ENCODE peak calls at places on chromosome 16, in four cellular contexts. One of them, this sample, is unnamed.
A peak's percentile ranks its signal among the peaks of the same experiment; 100 is the strongest.

GRCh38 chr16:19810817-19811731 is 73.6 kb downstream of the GPRC5B start:
- DNase-seq in HCT116: no peak
- DNase-seq in A549: peak; percentile 79
- DNase-seq in endothelial cell of umbilical vein: peak; percentile 69
- DNase-seq in this sample: no peak

GRCh38 chr16:21656795-21657768 is 4.7 kb upstream of the IGSF6 start:
- DNase-seq in HCT116: peak; percentile 6
- DNase-seq in A549: peak; percentile 74
- DNase-seq in endothelial cell of umbilical vein: peak; percentile 63
- DNase-seq in this sample: peak; percentile 68

GRCh38 chr16:83441523-83441922 is 366.3 kb upstream of the HSBP1 start:
- DNase-seq in HCT116: no peak
- DNase-seq in A549: no peak
- DNase-seq in endothelial cell of umbilical vein: peak; percentile 22
- DNase-seq in this sample: no peak

GRCh38 chr16:82638095-82638798 is 11.5 kb downstream of the CDH13 start:
- DNase-seq in HCT116: no peak
- DNase-seq in A549: no peak
- DNase-seq in endothelial cell of umbilical vein: peak; percentile 93
- DNase-seq in this sample: no peak

GRCh38 chr16:9791566-9791965 is 390.7 kb downstream of the GRIN2A start:
- DNase-seq in HCT116: no peak
- DNase-seq in A549: no peak
- DNase-seq in endothelial cell of umbilical vein: no peak
- DNase-seq in this sample: no peak

GRCh38 chr16:83561876-83562275 is 245.9 kb upstream of the HSBP1 start:
- DNase-seq in HCT116: no peak
- DNase-seq in A549: no peak
- DNase-seq in endothelial cell of umbilical vein: peak; percentile 6
- DNase-seq in this sample: peak; percentile 37

GRCh38 chr16:55815320-55815719 is 17.6 kb downstream of the CES1 start:
- DNase-seq in HCT116: no peak
- DNase-seq in A549: no peak
- DNase-seq in endothelial cell of umbilical vein: no peak
- DNase-seq in this sample: no peak

GRCh38 chr16:17404903-17405691 is 65.7 kb downstream of the XYLT1 start:
- DNase-seq in HCT116: no peak
- DNase-seq in A549: no peak
- DNase-seq in endothelial cell of umbilical vein: no peak
- DNase-seq in this sample: peak; percentile 71

GRCh38 chr16:65201446-65202010 is 79.7 kb upstream of the CDH11 start:
- DNase-seq in HCT116: no peak
- DNase-seq in A549: no peak
- DNase-seq in endothelial cell of umbilical vein: no peak
- DNase-seq in this sample: no peak

GRCh38 chr16:66223176-66223780 is 143.2 kb upstream of the CDH5 start:
- DNase-seq in HCT116: no peak
- DNase-seq in A549: no peak
- DNase-seq in endothelial cell of umbilical vein: no peak
- DNase-seq in this sample: peak; percentile 73

GRCh38 chr16:89860747-89861304 is 12.6 kb upstream of the TCF25 start:
- DNase-seq in HCT116: peak; percentile 51
- DNase-seq in A549: peak; percentile 91
- DNase-seq in endothelial cell of umbilical vein: peak; percentile 57
- DNase-seq in this sample: peak; percentile 68

GRCh38 chr16:82899731-82900454 is 273.1 kb downstream of the CDH13 start:
- DNase-seq in HCT116: no peak
- DNase-seq in A549: no peak
- DNase-seq in endothelial cell of umbilical vein: no peak
- DNase-seq in this sample: no peak

GRCh38 chr16:20637247-20637646 is 60.2 kb downstream of the ACSM1 start:
- DNase-seq in HCT116: no peak
- DNase-seq in A549: no peak
- DNase-seq in endothelial cell of umbilical vein: no peak
- DNase-seq in this sample: no peak

GRCh38 chr16:20799599-20799998 is 6.7 kb downstream of the ERI2 start:
- DNase-seq in HCT116: peak; percentile 6
- DNase-seq in A549: no peak
- DNase-seq in endothelial cell of umbilical vein: peak; percentile 46
- DNase-seq in this sample: peak; percentile 23

GRCh38 chr16:28876973-28877641 is 1.2 kb upstream of the ATP2A1 start:
- DNase-seq in HCT116: no peak
- DNase-seq in A549: no peak
- DNase-seq in endothelial cell of umbilical vein: no peak
- DNase-seq in this sample: peak; percentile 79

GRCh38 chr16:3235856-3236669 is 1.1 kb upstream of the ZNF200 start:
- DNase-seq in HCT116: no peak
- DNase-seq in A549: no peak
- DNase-seq in endothelial cell of umbilical vein: no peak
- DNase-seq in this sample: peak; percentile 34

GRCh38 chr16:84833542-84834402 is 14.0 kb downstream of the CRISPLD2 start:
- DNase-seq in HCT116: no peak
- DNase-seq in A549: no peak
- DNase-seq in endothelial cell of umbilical vein: no peak
- DNase-seq in this sample: no peak

GRCh38 chr16:12669908-12670307 is 133.8 kb downstream of the CPPED1 start:
- DNase-seq in HCT116: no peak
- DNase-seq in A549: no peak
- DNase-seq in endothelial cell of umbilical vein: no peak
- DNase-seq in this sample: no peak

GRCh38 chr16:12667909-12668308 is 135.8 kb downstream of the CPPED1 start:
- DNase-seq in HCT116: no peak
- DNase-seq in A549: no peak
- DNase-seq in endothelial cell of umbilical vein: no peak
- DNase-seq in this sample: no peak

GRCh38 chr16:12659871-12660270 is 143.8 kb downstream of the CPPED1 start:
- DNase-seq in HCT116: no peak
- DNase-seq in A549: no peak
- DNase-seq in endothelial cell of umbilical vein: no peak
- DNase-seq in this sample: no peak

GRCh38 chr16:12661656-12662172 is 142.0 kb downstream of the CPPED1 start:
- DNase-seq in HCT116: peak; percentile 6
- DNase-seq in A549: no peak
- DNase-seq in endothelial cell of umbilical vein: peak; percentile 65
- DNase-seq in this sample: peak; percentile 58

GRCh38 chr16:12664334-12664733 is 139.4 kb downstream of the CPPED1 start:
- DNase-seq in HCT116: no peak
- DNase-seq in A549: no peak
- DNase-seq in endothelial cell of umbilical vein: no peak
- DNase-seq in this sample: no peak
- TF ChIP-seq POLR2A in HCT116: no peak
- TF ChIP-seq POLR2A in A549: no peak
- TF ChIP-seq POLR2A in endothelial cell of umbilical vein: no peak
- TF ChIP-seq POLR2A in this sample: no peak

GRCh38 chr16:86978445-86979030 is 338.7 kb downstream of the C16orf95 start:
- DNase-seq in HCT116: no peak
- DNase-seq in A549: no peak
- DNase-seq in endothelial cell of umbilical vein: no peak
- DNase-seq in this sample: peak; percentile 92

GRCh38 chr16:86979061-86979460 is 338.1 kb downstream of the C16orf95 start:
- DNase-seq in HCT116: no peak
- DNase-seq in A549: no peak
- DNase-seq in endothelial cell of umbilical vein: no peak
- DNase-seq in this sample: no peak

GRCh38 chr16:86979984-86980553 is 337.1 kb downstream of the C16orf95 start:
- DNase-seq in HCT116: no peak
- DNase-seq in A549: no peak
- DNase-seq in endothelial cell of umbilical vein: no peak
- DNase-seq in this sample: no peak

GRCh38 chr16:86982347-86982596 is 334.9 kb downstream of the C16orf95 start:
- DNase-seq in HCT116: no peak
- DNase-seq in A549: no peak
- DNase-seq in endothelial cell of umbilical vein: no peak
- DNase-seq in this sample: no peak

GRCh38 chr16:86980644-86981043 is 336.5 kb downstream of the C16orf95 start:
- DNase-seq in HCT116: no peak
- DNase-seq in A549: no peak
- DNase-seq in endothelial cell of umbilical vein: no peak
- DNase-seq in this sample: no peak
- TF ChIP-seq MAX in HCT116: no peak
- TF ChIP-seq MAX in A549: no peak
- TF ChIP-seq MAX in endothelial cell of umbilical vein: no peak
- TF ChIP-seq MAX in this sample: no peak

DNA sequence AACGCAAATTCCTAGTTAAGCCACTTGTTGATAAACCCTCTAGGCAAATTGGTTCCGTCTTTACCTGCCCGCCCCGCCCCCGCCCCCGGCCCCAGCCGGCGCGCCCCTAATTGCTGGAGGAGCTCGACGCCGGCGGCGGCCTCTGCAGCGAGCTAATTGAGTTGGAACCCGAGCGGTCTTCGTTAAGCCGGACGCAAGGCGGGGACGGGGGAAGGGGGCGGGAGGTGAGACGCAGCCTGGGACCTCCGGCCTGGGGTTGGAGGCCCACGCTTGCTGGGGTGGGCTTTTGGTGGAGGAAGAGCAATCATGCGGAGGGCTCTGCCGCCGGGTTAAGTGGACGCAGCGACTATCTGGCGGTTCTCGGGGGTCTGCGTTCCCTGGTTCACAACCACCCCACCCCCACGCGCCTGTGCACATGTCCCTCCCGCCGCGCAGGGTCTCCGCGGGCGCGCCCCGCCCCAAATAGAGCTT is 12.7 kb upstream of the FOXF1 start:
- DNase-seq in HCT116: no peak
- DNase-seq in A549: no peak
- DNase-seq in endothelial cell of umbilical vein: no peak
- DNase-seq in this sample: no peak
- TF ChIP-seq CTCF in HCT116: no peak
- TF ChIP-seq CTCF in A549: no peak
- TF ChIP-seq CTCF in endothelial cell of umbilical vein: no peak
- TF ChIP-seq CTCF in this sample: no peak

GRCh38 chr16:1181715-1182671 is 29.1 kb downstream of the CACNA1H start:
- DNase-seq in HCT116: no peak
- DNase-seq in A549: peak; percentile 57
- DNase-seq in endothelial cell of umbilical vein: peak; percentile 59
- DNase-seq in this sample: no peak
- TF ChIP-seq POLR2A in HCT116: no peak
- TF ChIP-seq POLR2A in A549: no peak
- TF ChIP-seq POLR2A in endothelial cell of umbilical vein: no peak
- TF ChIP-seq POLR2A in this sample: no peak

This sample was measured in NB4.